ENCODE peak calls at places on chromosomes 12 and 14, in seven cellular contexts. J is AG09309, Q is NCI-H748 treated with DMSO at 0.1 percent for 48 hours, K is GM23338, P is A172, O is HS-5, H is A549. W is an unnamed sample.

GRCh38 chr14:23559010-23559920 is 3.2 kb downstream of the THTPA start:
- DNase-seq in K (peak), J (no peak), O (no peak), H (peak), Q (no peak), P (peak), W (peak)

GRCh38 chr12:92255741-92256140 is 110.1 kb upstream of the BTG1 start:
- DNase-seq in K (no peak), J (no peak), H (no peak), O (no peak), Q (no peak), P (no peak), W (no peak)

GRCh38 chr14:95695913-95696312 is 9.7 kb downstream of the TCL1B start:
- DNase-seq in O (no peak), P (no peak), K (no peak), H (no peak), J (no peak), Q (no peak), W (no peak)

GRCh38 chr14:104249706-104250105 is 111.3 kb downstream of the KIF26A start:
- DNase-seq in P (no peak), K (no peak), H (no peak), J (no peak), Q (no peak), O (no peak), W (no peak)

GRCh38 chr14:43005807-43006206 is 1399.1 kb downstream of the LRFN5 start:
- DNase-seq in H (no peak), J (no peak), P (no peak), O (no peak), K (peak), Q (no peak), W (peak)

GRCh38 chr12:52403561-52403960 is 2.6 kb downstream of the KRT82 start:
- DNase-seq in K (no peak), P (no peak), Q (no peak), O (no peak), H (no peak), J (no peak), W (no peak)

GRCh38 chr12:131647667-131648066 is 63.2 kb upstream of the SFSWAP start:
- DNase-seq in Q (no peak), H (no peak), O (no peak), K (no peak), J (no peak), P (no peak), W (no peak)

GRCh38 chr12:126570571-126570970 is 1505.3 kb downstream of the AACS start:
- DNase-seq in Q (no peak), J (no peak), H (no peak), P (no peak), K (no peak), O (no peak), W (no peak)

GRCh38 chr12:66061557-66062279 is 68.8 kb downstream of the LLPH start:
- DNase-seq in P (no peak), K (peak), Q (no peak), O (no peak), J (no peak), H (no peak), W (no peak)

GRCh38 chr12:128910629-128911028 is 57.4 kb downstream of the GLT1D1 start:
- DNase-seq in O (no peak), H (no peak), J (no peak), K (no peak), P (no peak), Q (no peak), W (no peak)

GRCh38 chr12:96420255-96420930 is 20.2 kb upstream of the CDK17 start:
- DNase-seq in J (no peak), Q (no peak), K (no peak), O (no peak), P (peak), H (no peak), W (no peak)

GRCh38 chr12:20549115-20549719 is 145.9 kb upstream of the SLCO1C1 start:
- DNase-seq in P (no peak), K (peak), J (no peak), Q (no peak), O (peak), H (peak), W (peak)

GRCh38 chr12:111353603-111354295 is 15.1 kb downstream of the PHETA1 start:
- DNase-seq in J (no peak), P (no peak), K (peak), H (no peak), Q (no peak), O (no peak), W (no peak)

GRCh38 chr14:57725399-57726077 is 140.4 kb downstream of the SLC35F4 start:
- DNase-seq in J (no peak), H (peak), Q (no peak), K (no peak), P (peak), O (peak), W (no peak)

GRCh38 chr14:83734431-83734830 is 1795.5 kb upstream of the FLRT2 start:
- DNase-seq in K (no peak), J (no peak), Q (no peak), H (no peak), P (no peak), O (no peak), W (no peak)

GRCh38 chr12:83245156-83245555 is 558.5 kb downstream of the TMTC2 start:
- DNase-seq in P (no peak), O (no peak), K (no peak), J (no peak), Q (no peak), H (no peak), W (no peak)

GRCh38 chr14:72443991-72444431 is 449.9 kb downstream of the DPF3 start:
- DNase-seq in K (no peak), P (no peak), O (no peak), Q (no peak), H (no peak), J (no peak), W (no peak)

GRCh38 chr14:95886366-95886765 is 9.7 kb downstream of the TUNAR start:
- DNase-seq in O (no peak), K (no peak), P (no peak), J (no peak), Q (no peak), H (no peak), W (no peak)

GRCh38 chr12:101919447-101919846 is 42.1 kb downstream of the DRAM1 start:
- DNase-seq in P (no peak), H (no peak), J (no peak), K (no peak), Q (no peak), O (no peak), W (no peak)

GRCh38 chr14:61453103-61453767 is 131.9 kb downstream of the PRKCH start:
- DNase-seq in Q (no peak), K (no peak), H (no peak), J (no peak), P (no peak), O (no peak), W (no peak)

GRCh38 chr14:88616697-88617096 is 53.9 kb downstream of the ZC3H14 start:
- DNase-seq in Q (no peak), H (no peak), J (no peak), P (no peak), O (no peak), K (no peak), W (no peak)

GRCh38 chr12:1666685-1667162 is 24.1 kb upstream of the ADIPOR2 start:
- DNase-seq in P (no peak), O (no peak), J (no peak), Q (no peak), K (no peak), H (no peak), W (no peak)

GRCh38 chr14:52265248-52265647 is 2.2 kb upstream of the PTGDR start:
- DNase-seq in J (no peak), K (no peak), P (no peak), H (no peak), O (no peak), Q (no peak), W (no peak)

GRCh38 chr12:99059824-99060526 is 414.9 kb downstream of the APAF1 start:
- DNase-seq in H (no peak), O (peak), P (peak), J (peak), Q (no peak), K (peak), W (peak)

GRCh38 chr12:2503762-2504161 is 291.0 kb upstream of the FKBP4 start:
- DNase-seq in Q (no peak), O (no peak), H (no peak), P (no peak), K (no peak), J (no peak), W (no peak)

GRCh38 chr12:123044351-123044750 is 63.9 kb downstream of the ARL6IP4 start:
- DNase-seq in O (no peak), Q (no peak), H (no peak), P (no peak), J (no peak), K (no peak), W (no peak)

GRCh38 chr12:27906658-27907473 is 65.7 kb downstream of the PTHLH start:
- DNase-seq in P (no peak), J (no peak), O (no peak), K (no peak), Q (no peak), H (no peak), W (no peak)

GRCh38 chr12:76449993-76450392 is 101.8 kb upstream of the BBS10 start:
- DNase-seq in J (no peak), Q (no peak), H (no peak), O (no peak), K (no peak), P (no peak), W (no peak)

GRCh38 chr12:3777206-3777809 is 24.4 kb upstream of the CRACR2A start:
- DNase-seq in K (peak), O (no peak), J (no peak), P (peak), Q (peak), H (peak), W (peak)